ENCODE peak calls at places on chromosomes 3 and 15, in four cellular contexts. I is H9, C is IMR-90, U is neuronal stem cell. V is an unnamed sample.

GRCh38 chr15:74983725-74984231 is 11.6 kb upstream of the SCAMP5 start:
- DNase-seq in U (no peak), I (no peak), C (no peak), V (no peak)

GRCh38 chr3:186283651-186284445 is 78.2 kb downstream of the DGKG start:
- DNase-seq in U (no peak), I (no peak), C (peak; percentile 59), V (no peak)

GRCh38 chr3:172074578-172074977 is 35.2 kb downstream of the FNDC3B start:
- DNase-seq in I (no peak), C (no peak), U (no peak), V (no peak)

GRCh38 chr3:36904641-36905040 is 40.2 kb downstream of the TRANK1 start:
- DNase-seq in C (peak; percentile 36), I (peak; percentile 44), U (no peak), V (peak; percentile 66)

GRCh38 chr3:166201476-166201875 is 364.3 kb upstream of the BCHE start:
- DNase-seq in I (no peak), U (no peak), C (no peak), V (no peak)

GRCh38 chr3:168990111-168990510 is 673.4 kb downstream of the MECOM start:
- DNase-seq in I (no peak), U (no peak), C (peak; percentile 49), V (no peak)

GRCh38 chr3:117692416-117692995 is 982.9 kb downstream of the TUSC7 start:
- DNase-seq in I (peak; percentile 43), C (peak; percentile 94), U (no peak), V (no peak)

GRCh38 chr3:170517251-170517945 is 68.5 kb downstream of the SLC7A14 start:
- DNase-seq in C (no peak), I (no peak), U (no peak), V (peak; percentile 58)

GRCh38 chr15:78811825-78812183 is 540 bp upstream of the ADAMTS7 start:
- DNase-seq in I (no peak), C (no peak), U (no peak), V (no peak)

GRCh38 chr15:93029613-93030429 is 59.2 kb downstream of the RGMA start:
- DNase-seq in C (peak; percentile 31), U (no peak), I (no peak), V (no peak)

GRCh38 chr3:113136071-113136470 is 75.3 kb upstream of the BOC start:
- DNase-seq in U (no peak), C (peak; percentile 27), I (no peak), V (peak; percentile 15)

GRCh38 chr15:74174966-74175270 is 1.4 kb downstream of the ISLR start:
- DNase-seq in C (no peak), I (peak; percentile 26), U (no peak), V (no peak)

GRCh38 chr15:34318277-34319079 is 19.1 kb downstream of the SLC12A6 start:
- DNase-seq in I (peak; percentile 61), U (peak; percentile 18), C (peak; percentile 68), V (peak; percentile 78)

GRCh38 chr15:44697014-44697413 is 14.1 kb downstream of the PATL2 start:
- DNase-seq in U (no peak), C (no peak), I (no peak), V (no peak)

GRCh38 chr3:37349640-37350039 is 175.3 kb upstream of the LRRFIP2 start:
- DNase-seq in I (no peak), U (no peak), C (no peak), V (no peak)

GRCh38 chr3:141291610-141292345 is 60.2 kb downstream of the PXYLP1 start:
- DNase-seq in U (no peak), C (no peak), I (no peak), V (no peak)

GRCh38 chr3:177420643-177421042 is 223.4 kb upstream of the TBL1XR1 start:
- DNase-seq in C (peak; percentile 56), U (no peak), I (no peak), V (no peak)

GRCh38 chr15:72037321-72037720 is 80.6 kb downstream of the MYO9A start:
- DNase-seq in I (no peak), C (peak; percentile 50), U (no peak), V (no peak)

GRCh38 chr3:171328419-171329082 is 131.7 kb downstream of the TNIK start:
- DNase-seq in C (no peak), U (no peak), I (peak; percentile 45), V (peak; percentile 87)

GRCh38 chr3:196214783-196215441 is 1.4 kb upstream of the SLC51A start:
- DNase-seq in U (no peak), C (no peak), I (no peak), V (no peak)

GRCh38 chr3:97938444-97938843 is 33.8 kb downstream of the RIOX2 start:
- DNase-seq in C (peak; percentile 49), I (no peak), U (no peak), V (no peak)

GRCh38 chr3:133996251-133996661 is 33.5 kb downstream of the SLCO2A1 start:
- DNase-seq in U (no peak), C (no peak), I (peak; percentile 41), V (peak; percentile 56)

GRCh38 chr3:183313764-183314163 is 60.7 kb downstream of the B3GNT5 start:
- DNase-seq in C (no peak), I (no peak), U (no peak), V (no peak)

DNA sequence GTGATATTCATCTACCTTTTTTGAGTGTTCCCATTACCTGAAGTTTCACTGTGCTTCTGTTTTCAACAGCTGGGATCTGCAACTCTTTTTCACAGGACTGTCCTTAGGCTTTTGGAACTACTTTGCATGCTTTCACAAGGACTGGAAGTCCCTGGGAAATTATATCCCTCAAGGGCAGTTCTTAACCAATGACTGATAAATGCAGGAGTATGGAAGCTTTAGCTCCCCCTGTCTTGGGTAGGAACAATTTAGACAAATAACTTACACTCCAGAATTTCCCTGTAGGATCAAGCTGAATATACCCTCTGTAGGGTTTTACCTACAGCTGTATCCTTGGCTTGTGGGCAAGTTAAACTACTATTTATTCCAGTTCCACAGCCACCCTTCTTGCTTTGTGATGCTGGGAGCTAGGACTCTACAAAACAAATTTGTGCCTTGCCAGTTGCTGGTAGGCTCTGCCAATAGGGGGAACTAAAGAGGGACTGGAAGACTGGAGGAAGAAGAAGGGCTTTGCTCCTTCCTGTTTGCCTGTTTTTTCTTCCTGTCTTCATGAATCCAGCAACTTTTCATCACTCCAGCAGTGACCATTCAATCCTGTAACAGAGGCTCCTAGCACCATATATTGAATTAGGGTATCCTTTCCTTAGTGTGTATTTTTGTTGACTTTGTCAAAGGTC is 6.8 kb upstream of the ZNF280D start:
- DNase-seq in I (peak; percentile 40), C (no peak), U (no peak), V (peak; percentile 59)
- H2BK5ac ChIP-seq in I (no peak overlapping the region), C (no peak overlapping the region), U (no peak overlapping the region), V (no peak overlapping the region)

DNA sequence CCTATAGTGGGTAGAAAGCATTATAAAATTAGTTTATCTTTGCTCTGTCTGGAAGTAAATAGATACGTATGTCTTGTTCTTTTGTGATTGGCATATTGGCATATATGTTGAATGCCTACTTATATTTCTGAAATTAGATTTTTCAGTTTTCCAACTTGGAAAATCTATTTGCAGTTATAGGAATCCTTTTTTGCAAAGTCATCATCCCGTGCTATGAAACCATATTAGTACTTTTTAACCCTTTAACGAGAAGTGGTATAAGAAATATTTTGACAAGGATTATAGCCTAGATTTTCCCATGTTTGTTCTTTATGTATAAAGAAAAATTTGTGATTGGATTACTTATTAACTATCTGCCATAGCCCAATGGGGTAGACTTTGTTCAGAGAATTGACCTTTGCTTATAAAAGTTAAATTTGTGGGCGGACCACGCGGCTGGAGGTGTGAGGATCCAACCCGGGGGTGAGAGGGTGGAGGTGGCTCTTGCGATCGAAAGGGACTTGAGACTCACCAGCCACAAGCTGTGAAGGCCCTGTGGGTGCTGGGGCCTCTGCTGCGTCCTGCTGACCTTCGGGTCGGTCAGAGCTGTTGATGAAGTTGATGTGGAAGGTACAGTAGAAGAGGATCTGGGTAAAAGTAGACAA is 5.9 kb downstream of the LRRC28 start:
- DNase-seq in U (no peak), I (no peak), C (no peak), V (no peak)
- H2AK5ac ChIP-seq in U (no peak overlapping the region), I (no peak overlapping the region), C (no peak overlapping the region), V (no peak overlapping the region)

DNA sequence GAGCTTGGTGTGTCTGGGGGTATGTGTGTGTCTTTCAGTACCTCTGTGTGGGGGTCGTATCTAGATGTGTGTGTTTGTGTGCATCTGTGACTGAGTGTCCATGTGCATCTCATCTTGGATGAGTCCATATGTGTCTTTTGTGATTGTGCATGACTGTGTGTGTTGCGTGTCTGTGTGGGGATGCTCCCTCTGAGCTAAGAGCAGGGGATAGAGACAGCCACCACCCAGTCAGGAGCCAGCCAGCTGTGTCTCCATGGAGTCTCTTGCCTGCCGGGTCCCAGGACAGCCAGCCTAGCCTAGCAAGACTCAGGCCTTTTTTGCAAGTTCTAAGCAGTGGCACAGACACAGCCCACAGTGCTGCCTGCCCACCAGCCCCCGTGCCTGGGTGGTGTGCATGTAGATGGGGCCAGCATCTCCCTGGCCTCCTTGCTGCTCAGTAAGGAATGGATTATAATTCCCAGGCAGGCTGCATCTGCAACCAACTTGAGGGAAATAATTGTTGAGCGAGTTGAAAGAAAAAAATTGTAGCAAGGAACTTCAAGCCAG is 36.1 kb upstream of the MRPS22 start:
- DNase-seq in U (no peak), C (no peak), I (no peak), V (no peak)
- H2BK5ac ChIP-seq in U (no peak overlapping the region), C (peak overlapping the region; percentile 35), I (no peak overlapping the region), V (no peak overlapping the region)

GRCh38 chr15:62964251-62964650 is 78.3 kb upstream of the TPM1 start:
- DNase-seq in C (peak; percentile 12), U (no peak), I (no peak), V (no peak)
- H2AK5ac ChIP-seq in C (peak overlapping the region; percentile 1), U (no peak overlapping the region), I (no peak overlapping the region), V (no peak overlapping the region)

GRCh38 chr3:14947886-14948608 is 664 bp downstream of the NR2C2 start:
- DNase-seq in U (peak; percentile 97), I (peak; percentile 97), C (peak; percentile 94), V (peak; percentile 98)
- H2BK5ac ChIP-seq in U (peak overlapping the region; percentile 85), I (peak overlapping the region; percentile 69), C (peak overlapping the region; percentile 97), V (peak overlapping the region; percentile 93)

DNA sequence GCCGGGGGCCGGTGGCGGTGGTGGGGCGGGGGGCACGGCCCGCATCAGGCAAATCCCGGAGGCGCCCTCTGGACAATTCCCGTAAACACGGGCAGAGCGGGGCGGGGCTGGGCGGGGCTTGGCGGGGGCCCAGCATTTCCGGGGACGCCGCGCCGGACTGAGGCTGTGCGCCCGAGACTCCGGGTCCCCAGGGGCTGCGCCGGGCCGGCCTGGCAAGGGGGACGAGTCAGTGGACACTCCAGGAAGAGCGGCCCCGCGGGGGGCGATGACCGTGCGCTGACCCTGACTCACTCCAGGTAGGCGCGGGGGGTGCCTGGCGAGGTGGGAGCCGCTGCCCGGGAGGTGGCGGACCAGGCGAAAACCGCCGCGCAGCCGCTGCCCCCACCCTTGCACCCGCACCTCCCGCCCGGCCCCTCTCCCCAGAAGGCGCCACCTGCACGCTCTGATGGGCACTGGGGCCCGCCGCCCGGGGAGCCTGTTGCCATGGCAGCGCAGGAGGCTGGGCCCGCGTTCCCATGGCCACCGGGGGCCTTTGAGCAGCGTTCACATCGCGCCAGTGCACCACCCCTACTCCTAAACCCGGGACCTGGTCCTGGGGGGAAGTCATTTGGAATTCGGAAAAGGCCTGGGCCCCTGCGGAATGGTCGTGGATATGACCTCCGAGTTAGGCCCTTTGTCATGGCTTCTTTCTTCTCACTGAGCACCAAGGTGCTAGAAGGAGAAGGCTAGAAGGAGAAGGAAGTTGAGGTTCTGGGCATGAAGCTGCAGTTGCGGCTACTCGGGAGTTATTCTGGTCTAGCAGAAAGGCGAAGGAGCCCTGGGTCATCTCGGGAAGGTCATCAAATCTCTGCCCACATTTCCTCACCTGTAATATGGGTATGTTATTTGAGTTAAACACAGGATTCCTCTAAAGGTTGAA is 16.1 kb upstream of the SEMA4B start:
- DNase-seq in C (no peak), I (peak; percentile 76), U (peak; percentile 51), V (peak; percentile 56)
- H2AK5ac ChIP-seq in C (no peak overlapping the region), I (no peak overlapping the region), U (no peak overlapping the region), V (no peak overlapping the region)

GRCh38 chr3:149813367-149814281 is 609 bp downstream of the RNF13 start:
- DNase-seq in U (peak; percentile 55), C (peak; percentile 47), I (peak; percentile 58), V (peak; percentile 78)
- H2BK5ac ChIP-seq in U (peak overlapping the region; percentile 56), C (peak overlapping the region; percentile 61), I (no peak overlapping the region), V (no peak overlapping the region)